ENCODE peak calls at places on chromosome 18, in six cellular contexts. R is choroid plexus epithelial cell, Q is A172, G is GM12891, A is chondrocyte, P is posterior cingulate gyrus. L is an unnamed sample.

GRCh38 chr18:45221363-45221762 is 393.9 kb upstream of the SLC14A2 start:
- DNase-seq in Q (no peak), R (no peak), A (no peak), G (no peak), P (no peak), L (no peak)

GRCh38 chr18:28045176-28045810 is 131.6 kb downstream of the CDH2 start:
- DNase-seq in R (peak; percentile 75), Q (peak; percentile 27), A (no peak), G (no peak), P (no peak), L (no peak)

GRCh38 chr18:9404565-9405060 is 70.0 kb downstream of the TWSG1 start:
- DNase-seq in A (no peak), R (no peak), Q (peak; percentile 90), P (no peak), G (peak; percentile 25), L (peak; percentile 62)

GRCh38 chr18:74186661-74187060 is 38.3 kb downstream of the TIMM21 start:
- DNase-seq in A (no peak), P (no peak), Q (no peak), G (no peak), R (no peak), L (no peak)

GRCh38 chr18:32613821-32614220 is 143.1 kb upstream of the GAREM1 start:
- DNase-seq in Q (no peak), A (no peak), P (no peak), R (no peak), G (no peak), L (no peak)

GRCh38 chr18:24530630-24531111 is 70.2 kb downstream of the HRH4 start:
- DNase-seq in A (no peak), R (peak; percentile 1), P (no peak), Q (peak; percentile 81), G (no peak), L (no peak)

GRCh38 chr18:37778417-37779165 is 213.0 kb upstream of the CELF4 start:
- DNase-seq in P (peak; percentile 81), Q (peak; percentile 21), A (no peak), R (peak; percentile 32), G (peak; percentile 53), L (peak; percentile 71)

GRCh38 chr18:3450358-3451107 is 561 bp downstream of the TGIF1 start:
- DNase-seq in A (no peak), R (peak; percentile 88), G (no peak), P (peak; percentile 65), Q (peak; percentile 45), L (peak; percentile 29)

GRCh38 chr18:79599503-79599931 is 80.1 kb upstream of the CTDP1 start:
- DNase-seq in G (no peak), Q (peak; percentile 42), R (peak; percentile 36), P (no peak), A (peak; percentile 88), L (no peak)

GRCh38 chr18:44846450-44846849 is 165.8 kb downstream of the SETBP1 start:
- DNase-seq in Q (no peak), A (no peak), R (no peak), P (no peak), G (no peak), L (no peak)

GRCh38 chr18:65567372-65567771 is 183.4 kb upstream of the CDH7 start:
- DNase-seq in Q (peak; percentile 1), P (no peak), R (peak; percentile 1), A (no peak), G (no peak), L (no peak)

GRCh38 chr18:5178519-5178918 is 18.5 kb downstream of the AKAIN1 start:
- DNase-seq in R (no peak), A (no peak), G (no peak), P (no peak), Q (no peak), L (no peak)

GRCh38 chr18:79395761-79396404 is at the start of gene NFATC1:
- DNase-seq in R (peak; percentile 54), A (peak; percentile 91), P (no peak), Q (peak; percentile 16), G (no peak), L (peak; percentile 83)

GRCh38 chr18:10050956-10051355 is 137.1 kb downstream of the VAPA start:
- DNase-seq in G (no peak), Q (no peak), A (no peak), P (no peak), R (no peak), L (no peak)

L was measured in GM10248.